ENCODE peak calls at places on chromosome 20, in five cellular contexts. L is amniotic stem cell, N is DMS79, S is HS-27A, J is EH. F is an unnamed sample.

GRCh38 chr20:63124092-63124781 is 91.7 kb downstream of the YTHDF1 start:
- DNase-seq in N (no peak), S (peak), L (no peak), J (peak), F (peak)

GRCh38 chr20:57080796-57081195 is 185.6 kb downstream of the BMP7 start:
- DNase-seq in J (peak), L (no peak), N (no peak), S (no peak), F (peak)

GRCh38 chr20:23497458-23498026 is 6.6 kb downstream of the CST8 start:
- DNase-seq in L (no peak), S (no peak), J (no peak), N (no peak), F (no peak)

GRCh38 chr20:43994486-43995100 is 79.9 kb downstream of the TOX2 start:
- DNase-seq in N (no peak), S (no peak), L (no peak), J (peak), F (peak)

GRCh38 chr20:16283307-16283706 is 289.9 kb downstream of the KIF16B start:
- DNase-seq in N (no peak), J (no peak), L (no peak), S (no peak), F (no peak)

GRCh38 chr20:35342154-35342769 is 50.0 kb upstream of the FAM83C start:
- DNase-seq in L (no peak), J (no peak), N (no peak), S (no peak), F (peak)

GRCh38 chr20:10312111-10312510 is 93.5 kb downstream of the SNAP25 start:
- DNase-seq in N (no peak), S (no peak), L (no peak), J (peak), F (peak)

GRCh38 chr20:3090565-3090964 is 6.0 kb upstream of the AVP start:
- DNase-seq in J (no peak), N (no peak), L (no peak), S (no peak), F (no peak)

GRCh38 chr20:52791091-52791490 is 181.1 kb upstream of the TSHZ2 start:
- DNase-seq in S (no peak), J (no peak), N (no peak), L (no peak), F (no peak)

GRCh38 chr20:25544316-25544715 is 41.0 kb downstream of the NINL start:
- DNase-seq in N (no peak), L (no peak), S (no peak), J (peak), F (no peak)

GRCh38 chr20:25252226-25252625 is 4.3 kb downstream of the PYGB start:
- DNase-seq in J (no peak), L (no peak), N (no peak), S (no peak), F (no peak)

GRCh38 chr20:46951405-46951804 is 56.8 kb downstream of the EYA2 start:
- DNase-seq in S (no peak), N (no peak), J (no peak), L (no peak), F (peak)

GRCh38 chr20:33846291-33846916 is 35.3 kb downstream of the CHMP4B start:
- DNase-seq in L (no peak), J (peak), S (no peak), N (peak), F (peak)

GRCh38 chr20:12414446-12415274 is 497.0 kb downstream of the BTBD3 start:
- DNase-seq in L (no peak), J (no peak), S (no peak), N (no peak), F (no peak)

GRCh38 chr20:57398231-57398821 is 7.1 kb downstream of the RBM38 start:
- DNase-seq in L (no peak), N (no peak), S (no peak), J (no peak), F (no peak)

GRCh38 chr20:53099851-53100250 is 127.7 kb downstream of the TSHZ2 start:
- DNase-seq in J (no peak), N (no peak), L (no peak), S (no peak), F (peak)

GRCh38 chr20:13142143-13142542 is 78.9 kb upstream of the ISM1 start:
- DNase-seq in J (peak), N (no peak), S (peak), L (no peak), F (peak)

GRCh38 chr20:24370911-24371695 is 98.3 kb upstream of the SYNDIG1 start:
- DNase-seq in J (no peak), N (no peak), L (no peak), S (no peak), F (no peak)

GRCh38 chr20:41345729-41346067 is 5.1 kb downstream of the LPIN3 start:
- DNase-seq in N (no peak), J (no peak), L (no peak), S (no peak), F (no peak)

GRCh38 chr20:2839732-2840137 is 720 bp downstream of the PCED1A start:
- DNase-seq in J (no peak), L (no peak), N (no peak), S (no peak), F (no peak)